ENCODE peak calls at places on chromosome 1, in five cellular contexts. B is activated T-helper 1 cell treated with anti-CD3 and anti-CD28 coated beads, Interleukin-2, amount 50 U/mL, for 16 hours; V is NCI-H187; U is NCI-H1694; O is activated naive CD8-positive, alpha-beta T cell treated with anti-CD3 and anti-CD28 coated beads, Interleukin-2, amount 50 U/mL, for 24 hours. T is an unnamed sample.
A peak's percentile ranks its signal among the peaks of the same experiment; 100 is the strongest.

GRCh38 chr1:35269190-35269988 is 880 bp downstream of the ZMYM4 start:
- DNase-seq in V (no peak), O (peak; percentile 6), B (no peak), U (no peak), T (no peak)

GRCh38 chr1:171127481-171127880 is 36.8 kb downstream of the FMO3 start:
- DNase-seq in B (no peak), U (no peak), V (no peak), O (no peak), T (no peak)

GRCh38 chr1:217191441-217191840 is 439.4 kb downstream of the GPATCH2 start:
- DNase-seq in B (no peak), V (no peak), U (no peak), O (no peak), T (no peak)

GRCh38 chr1:118788372-118788955 is 199.7 kb downstream of the TBX15 start:
- DNase-seq in U (no peak), B (no peak), V (no peak), O (no peak), T (peak; percentile 22)

GRCh38 chr1:155323729-155324040 is 3.0 kb downstream of the RUSC1 start:
- DNase-seq in U (peak; percentile 83), V (peak; percentile 78), B (peak; percentile 58), O (peak; percentile 87), T (peak; percentile 91)

GRCh38 chr1:29753771-29754607 is 517.7 kb downstream of the PTPRU start:
- DNase-seq in U (peak; percentile 27), O (no peak), B (no peak), V (no peak), T (no peak)

GRCh38 chr1:231590453-231591198 is 36.0 kb upstream of the DISC1 start:
- DNase-seq in V (no peak), U (peak; percentile 100), O (peak; percentile 34), B (no peak), T (peak; percentile 53)

GRCh38 chr1:205237526-205238484 is 10.1 kb downstream of the TMCC2 start:
- DNase-seq in O (peak; percentile 52), B (no peak), V (no peak), U (no peak), T (no peak)

GRCh38 chr1:87197156-87197555 is 131.5 kb upstream of the LMO4 start:
- DNase-seq in V (no peak), O (no peak), B (no peak), U (no peak), T (no peak)

GRCh38 chr1:66317156-66317543 is 216.8 kb upstream of the SGIP1 start:
- DNase-seq in U (no peak), O (no peak), B (no peak), V (no peak), T (no peak)

GRCh38 chr1:233912447-233912846 is 8.0 kb downstream of the SLC35F3 start:
- DNase-seq in U (no peak), V (no peak), B (no peak), O (no peak), T (no peak)

GRCh38 chr1:38095337-38096030 is 48.9 kb upstream of the POU3F1 start:
- DNase-seq in V (no peak), U (no peak), B (no peak), O (no peak), T (no peak)

T was measured in iPS-NIHi11.